ENCODE peak calls at places on chromosomes 4 and X, in eight cellular contexts. One of them, this sample, is unnamed.

GRCh38 chr4:188143731-188144130 is 4.5 kb downstream of the TRIML1 start:
- DNase-seq in HepG2: no peak
- DNase-seq in A549: no peak
- DNase-seq in prostate gland: no peak
- DNase-seq in body of pancreas: no peak
- DNase-seq in transverse colon: no peak
- DNase-seq in erythroblast: no peak
- DNase-seq in esophagus muscularis mucosa: no peak
- DNase-seq in this sample: no peak

GRCh38 chr4:148216866-148217814 is 225.1 kb downstream of the NR3C2 start:
- DNase-seq in HepG2: no peak
- DNase-seq in A549: no peak
- DNase-seq in prostate gland: no peak
- DNase-seq in body of pancreas: peak
- DNase-seq in transverse colon: no peak
- DNase-seq in erythroblast: no peak
- DNase-seq in esophagus muscularis mucosa: no peak
- DNase-seq in this sample: no peak

GRCh38 chrX:34893741-34894140 is 48.9 kb upstream of the FAM47B start:
- DNase-seq in HepG2: no peak
- DNase-seq in A549: no peak
- DNase-seq in prostate gland: no peak
- DNase-seq in body of pancreas: no peak
- DNase-seq in transverse colon: no peak
- DNase-seq in erythroblast: no peak
- DNase-seq in esophagus muscularis mucosa: no peak
- DNase-seq in this sample: no peak

GRCh38 chr4:712916-713632 is 7.4 kb downstream of the PCGF3 start:
- DNase-seq in HepG2: no peak
- DNase-seq in A549: no peak
- DNase-seq in prostate gland: no peak
- DNase-seq in body of pancreas: no peak
- DNase-seq in transverse colon: no peak
- DNase-seq in erythroblast: no peak
- DNase-seq in esophagus muscularis mucosa: no peak
- DNase-seq in this sample: no peak

GRCh38 chrX:2500681-2501151 is at the start of the genes DHRSX and ZBED1:
- DNase-seq in HepG2: no peak
- DNase-seq in A549: peak
- DNase-seq in prostate gland: no peak
- DNase-seq in body of pancreas: peak
- DNase-seq in transverse colon: peak
- DNase-seq in erythroblast: no peak
- DNase-seq in esophagus muscularis mucosa: no peak
- DNase-seq in this sample: peak

GRCh38 chrX:24097741-24098140 is 43.0 kb downstream of the EIF2S3 start:
- DNase-seq in HepG2: no peak
- DNase-seq in A549: no peak
- DNase-seq in prostate gland: no peak
- DNase-seq in body of pancreas: no peak
- DNase-seq in transverse colon: no peak
- DNase-seq in erythroblast: no peak
- DNase-seq in esophagus muscularis mucosa: no peak
- DNase-seq in this sample: no peak

GRCh38 chr4:39621582-39621981 is 17.1 kb downstream of the SMIM14 start:
- DNase-seq in HepG2: peak
- DNase-seq in A549: no peak
- DNase-seq in prostate gland: no peak
- DNase-seq in body of pancreas: peak
- DNase-seq in transverse colon: peak
- DNase-seq in erythroblast: peak
- DNase-seq in esophagus muscularis mucosa: no peak
- DNase-seq in this sample: no peak

GRCh38 chr4:6701371-6701770 is 7.7 kb downstream of the S100P start:
- DNase-seq in HepG2: peak
- DNase-seq in A549: no peak
- DNase-seq in prostate gland: no peak
- DNase-seq in body of pancreas: no peak
- DNase-seq in transverse colon: no peak
- DNase-seq in erythroblast: peak
- DNase-seq in esophagus muscularis mucosa: no peak
- DNase-seq in this sample: no peak

GRCh38 chr4:109588176-109588575 is 28.1 kb downstream of the MCUB start:
- DNase-seq in HepG2: no peak
- DNase-seq in A549: no peak
- DNase-seq in prostate gland: no peak
- DNase-seq in body of pancreas: no peak
- DNase-seq in transverse colon: no peak
- DNase-seq in erythroblast: no peak
- DNase-seq in esophagus muscularis mucosa: no peak
- DNase-seq in this sample: no peak

GRCh38 chrX:109827772-109828171 is 94.7 kb upstream of the ACSL4 start:
- DNase-seq in HepG2: no peak
- DNase-seq in A549: no peak
- DNase-seq in prostate gland: no peak
- DNase-seq in body of pancreas: no peak
- DNase-seq in transverse colon: no peak
- DNase-seq in erythroblast: no peak
- DNase-seq in esophagus muscularis mucosa: no peak
- DNase-seq in this sample: no peak

GRCh38 chr4:37682701-37683401 is 3.3 kb downstream of the RELL1 start:
- DNase-seq in HepG2: peak
- DNase-seq in A549: peak
- DNase-seq in prostate gland: no peak
- DNase-seq in body of pancreas: no peak
- DNase-seq in transverse colon: no peak
- DNase-seq in erythroblast: peak
- DNase-seq in esophagus muscularis mucosa: no peak
- DNase-seq in this sample: no peak

GRCh38 chr4:7193040-7193958 is 961 bp downstream of the SORCS2 start:
- DNase-seq in HepG2: no peak
- DNase-seq in A549: no peak
- DNase-seq in prostate gland: no peak
- DNase-seq in body of pancreas: no peak
- DNase-seq in transverse colon: no peak
- DNase-seq in erythroblast: no peak
- DNase-seq in esophagus muscularis mucosa: no peak
- DNase-seq in this sample: no peak

GRCh38 chr4:105050896-105051295 is 95.8 kb upstream of the TET2 start:
- DNase-seq in HepG2: no peak
- DNase-seq in A549: no peak
- DNase-seq in prostate gland: no peak
- DNase-seq in body of pancreas: no peak
- DNase-seq in transverse colon: no peak
- DNase-seq in erythroblast: no peak
- DNase-seq in esophagus muscularis mucosa: no peak
- DNase-seq in this sample: no peak

GRCh38 chrX:148416931-148417330 is 83.5 kb upstream of the AFF2 start:
- DNase-seq in HepG2: no peak
- DNase-seq in A549: no peak
- DNase-seq in prostate gland: no peak
- DNase-seq in body of pancreas: no peak
- DNase-seq in transverse colon: no peak
- DNase-seq in erythroblast: no peak
- DNase-seq in esophagus muscularis mucosa: no peak
- DNase-seq in this sample: no peak

GRCh38 chr4:181897935-181898334 is 345.3 kb upstream of the TENM3 start:
- DNase-seq in HepG2: no peak
- DNase-seq in A549: no peak
- DNase-seq in prostate gland: no peak
- DNase-seq in body of pancreas: no peak
- DNase-seq in transverse colon: no peak
- DNase-seq in erythroblast: no peak
- DNase-seq in esophagus muscularis mucosa: no peak
- DNase-seq in this sample: no peak

GRCh38 chr4:142379277-142380051 is 466.6 kb downstream of the INPP4B start:
- DNase-seq in HepG2: no peak
- DNase-seq in A549: no peak
- DNase-seq in prostate gland: peak
- DNase-seq in body of pancreas: no peak
- DNase-seq in transverse colon: no peak
- DNase-seq in erythroblast: no peak
- DNase-seq in esophagus muscularis mucosa: no peak
- DNase-seq in this sample: peak

GRCh38 chr4:1417522-1418390 is 11.5 kb upstream of the NKX1-1 start:
- DNase-seq in HepG2: peak
- DNase-seq in A549: no peak
- DNase-seq in prostate gland: no peak
- DNase-seq in body of pancreas: no peak
- DNase-seq in transverse colon: no peak
- DNase-seq in erythroblast: no peak
- DNase-seq in esophagus muscularis mucosa: no peak
- DNase-seq in this sample: no peak

GRCh38 chr4:144171697-144172096 is 31.2 kb upstream of the GYPA start:
- DNase-seq in HepG2: no peak
- DNase-seq in A549: no peak
- DNase-seq in prostate gland: no peak
- DNase-seq in body of pancreas: no peak
- DNase-seq in transverse colon: no peak
- DNase-seq in erythroblast: no peak
- DNase-seq in esophagus muscularis mucosa: no peak
- DNase-seq in this sample: no peak

GRCh38 chrX:51837926-51838325 is 55.5 kb upstream of the MAGED1 start:
- DNase-seq in HepG2: no peak
- DNase-seq in A549: no peak
- DNase-seq in prostate gland: peak
- DNase-seq in body of pancreas: peak
- DNase-seq in transverse colon: peak
- DNase-seq in erythroblast: no peak
- DNase-seq in esophagus muscularis mucosa: peak
- DNase-seq in this sample: no peak

GRCh38 chrX:38968344-38968743 is 167.1 kb downstream of the MID1IP1 start:
- DNase-seq in HepG2: no peak
- DNase-seq in A549: no peak
- DNase-seq in prostate gland: no peak
- DNase-seq in body of pancreas: no peak
- DNase-seq in transverse colon: no peak
- DNase-seq in erythroblast: no peak
- DNase-seq in esophagus muscularis mucosa: no peak
- DNase-seq in this sample: no peak

GRCh38 chr4:4182835-4183568 is 43.7 kb downstream of the OTOP1 start:
- DNase-seq in HepG2: peak
- DNase-seq in A549: peak
- DNase-seq in prostate gland: no peak
- DNase-seq in body of pancreas: peak
- DNase-seq in transverse colon: no peak
- DNase-seq in erythroblast: peak
- DNase-seq in esophagus muscularis mucosa: no peak
- DNase-seq in this sample: peak

GRCh38 chrX:107627792-107628661 is at the start of gene PRPS1:
- DNase-seq in HepG2: peak
- DNase-seq in A549: peak
- DNase-seq in prostate gland: peak
- DNase-seq in body of pancreas: peak
- DNase-seq in transverse colon: peak
- DNase-seq in erythroblast: peak
- DNase-seq in esophagus muscularis mucosa: peak
- DNase-seq in this sample: peak
- TF ChIP-seq POLR2A in HepG2: peak
- TF ChIP-seq POLR2A in A549: peak
- TF ChIP-seq POLR2A in prostate gland: peak
- TF ChIP-seq POLR2A in body of pancreas: peak
- TF ChIP-seq POLR2A in transverse colon: peak
- TF ChIP-seq POLR2A in erythroblast: peak
- TF ChIP-seq POLR2A in esophagus muscularis mucosa: no peak
- TF ChIP-seq POLR2A in this sample: peak

DNA sequence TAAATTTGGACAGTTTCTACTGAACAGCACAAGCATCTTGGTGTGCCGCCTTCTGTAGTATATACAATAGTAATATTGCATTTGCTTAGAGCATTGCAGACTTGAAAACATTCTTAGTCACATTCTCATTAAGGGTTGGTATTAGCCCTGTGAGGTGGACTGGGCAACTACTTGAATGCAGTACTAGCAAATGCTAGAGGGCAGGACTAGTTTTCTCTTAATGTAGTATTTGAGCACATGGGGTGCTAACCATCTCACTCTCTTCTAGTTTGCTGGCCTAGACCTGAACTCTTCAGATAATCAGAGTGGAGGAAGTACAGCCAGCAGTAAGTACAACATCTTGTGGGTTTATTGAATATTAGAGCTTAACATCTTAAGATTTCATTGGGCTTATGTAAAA is 3.2 kb downstream of the DDX3X start:
- DNase-seq in HepG2: no peak
- DNase-seq in A549: no peak
- DNase-seq in prostate gland: no peak
- DNase-seq in body of pancreas: no peak
- DNase-seq in transverse colon: no peak
- DNase-seq in erythroblast: peak
- DNase-seq in esophagus muscularis mucosa: no peak
- DNase-seq in this sample: no peak
- TF ChIP-seq POLR2A in HepG2: no peak
- TF ChIP-seq POLR2A in A549: no peak
- TF ChIP-seq POLR2A in prostate gland: no peak
- TF ChIP-seq POLR2A in body of pancreas: no peak
- TF ChIP-seq POLR2A in transverse colon: no peak
- TF ChIP-seq POLR2A in erythroblast: no peak
- TF ChIP-seq POLR2A in esophagus muscularis mucosa: no peak
- TF ChIP-seq POLR2A in this sample: no peak

DNA sequence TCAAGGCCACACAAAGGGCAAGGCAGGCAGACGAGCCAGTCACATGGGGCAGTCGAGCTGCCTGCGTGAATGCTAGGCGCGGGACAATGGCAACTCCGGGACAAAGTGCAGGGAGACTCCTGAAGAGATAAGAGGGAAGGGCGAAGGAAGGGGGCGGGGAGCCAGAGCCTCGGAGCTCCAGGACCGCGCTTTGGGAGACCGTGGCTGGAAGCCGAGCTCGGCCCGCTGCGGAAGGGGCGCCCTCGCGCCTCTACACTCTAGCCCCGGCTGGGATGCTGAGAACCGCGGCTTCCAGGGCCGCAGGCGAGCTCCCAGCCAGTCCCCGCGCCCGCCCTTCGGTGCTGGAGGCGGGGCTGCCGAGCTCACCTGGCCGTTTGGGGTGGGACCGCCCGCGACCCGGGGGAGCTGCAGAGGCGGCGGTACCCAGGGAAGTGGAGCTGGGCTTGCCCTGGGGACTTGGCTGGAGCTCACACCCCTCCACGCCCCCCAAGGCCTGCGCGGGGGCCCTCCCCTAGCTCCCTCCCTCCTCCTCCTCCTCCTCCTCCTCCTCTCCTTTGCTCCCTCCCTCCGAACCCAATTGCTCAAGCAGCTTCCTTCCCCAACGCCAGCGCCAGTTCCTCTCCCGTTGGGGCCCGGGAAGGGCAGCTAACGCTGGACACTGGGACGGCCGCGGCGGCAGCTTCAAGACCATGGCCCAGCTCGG is at the start of gene SOWAHD:
- DNase-seq in HepG2: peak
- DNase-seq in A549: no peak
- DNase-seq in prostate gland: no peak
- DNase-seq in body of pancreas: peak
- DNase-seq in transverse colon: peak
- DNase-seq in erythroblast: no peak
- DNase-seq in esophagus muscularis mucosa: no peak
- DNase-seq in this sample: peak
- TF ChIP-seq POLR2A in HepG2: no peak
- TF ChIP-seq POLR2A in A549: no peak
- TF ChIP-seq POLR2A in prostate gland: no peak
- TF ChIP-seq POLR2A in body of pancreas: peak
- TF ChIP-seq POLR2A in transverse colon: peak
- TF ChIP-seq POLR2A in erythroblast: no peak
- TF ChIP-seq POLR2A in esophagus muscularis mucosa: no peak
- TF ChIP-seq POLR2A in this sample: no peak

GRCh38 chr4:73988096-73988495 is at the start of gene PPBP:
- DNase-seq in HepG2: no peak
- DNase-seq in A549: no peak
- DNase-seq in prostate gland: no peak
- DNase-seq in body of pancreas: no peak
- DNase-seq in transverse colon: no peak
- DNase-seq in erythroblast: no peak
- DNase-seq in esophagus muscularis mucosa: no peak
- DNase-seq in this sample: no peak
- TF ChIP-seq POLR2A in HepG2: no peak
- TF ChIP-seq POLR2A in A549: no peak
- TF ChIP-seq POLR2A in prostate gland: no peak
- TF ChIP-seq POLR2A in body of pancreas: no peak
- TF ChIP-seq POLR2A in transverse colon: no peak
- TF ChIP-seq POLR2A in erythroblast: no peak
- TF ChIP-seq POLR2A in esophagus muscularis mucosa: no peak
- TF ChIP-seq POLR2A in this sample: no peak